ENCODE peak calls at places on chromosomes 4 and X, in eight cellular contexts. One of them, this sample, is unnamed.

GRCh38 chr4:89024051-89024675 is 32.8 kb downstream of the FAM13A start:
- DNase-seq in choroid plexus epithelial cell: peak; percentile 90
- DNase-seq in AG09309: peak; percentile 51
- DNase-seq in mucosa of descending colon: no peak
- DNase-seq in AG04450: peak; percentile 44
- DNase-seq in fibroblast of mammary gland: peak; percentile 87
- DNase-seq in AG10803: peak; percentile 77
- DNase-seq in NB4: peak; percentile 74
- DNase-seq in this sample: peak; percentile 38

GRCh38 chr4:147754037-147754445 is 22.2 kb downstream of the ARHGAP10 start:
- DNase-seq in choroid plexus epithelial cell: peak; percentile 82
- DNase-seq in AG09309: no peak
- DNase-seq in mucosa of descending colon: no peak
- DNase-seq in AG04450: peak; percentile 82
- DNase-seq in fibroblast of mammary gland: peak; percentile 92
- DNase-seq in AG10803: peak; percentile 72
- DNase-seq in NB4: no peak
- DNase-seq in this sample: no peak

GRCh38 chrX:100913111-100913510 is 15.6 kb downstream of the XKRX start:
- DNase-seq in choroid plexus epithelial cell: no peak
- DNase-seq in AG09309: no peak
- DNase-seq in mucosa of descending colon: no peak
- DNase-seq in AG04450: no peak
- DNase-seq in fibroblast of mammary gland: no peak
- DNase-seq in AG10803: no peak
- DNase-seq in NB4: no peak
- DNase-seq in this sample: no peak

GRCh38 chrX:77668391-77669237 is 117.4 kb downstream of the ATRX start:
- DNase-seq in choroid plexus epithelial cell: peak; percentile 53
- DNase-seq in AG09309: no peak
- DNase-seq in mucosa of descending colon: no peak
- DNase-seq in AG04450: no peak
- DNase-seq in fibroblast of mammary gland: peak; percentile 63
- DNase-seq in AG10803: peak; percentile 9
- DNase-seq in NB4: peak; percentile 70
- DNase-seq in this sample: no peak

GRCh38 chrX:148051973-148052372 is 70.8 kb downstream of the FMR1NB start:
- DNase-seq in choroid plexus epithelial cell: no peak
- DNase-seq in AG09309: no peak
- DNase-seq in mucosa of descending colon: no peak
- DNase-seq in AG04450: no peak
- DNase-seq in fibroblast of mammary gland: no peak
- DNase-seq in AG10803: no peak
- DNase-seq in NB4: no peak
- DNase-seq in this sample: no peak

GRCh38 chr4:105936901-105937300 is 41.6 kb downstream of the NPNT start:
- DNase-seq in choroid plexus epithelial cell: no peak
- DNase-seq in AG09309: no peak
- DNase-seq in mucosa of descending colon: no peak
- DNase-seq in AG04450: no peak
- DNase-seq in fibroblast of mammary gland: no peak
- DNase-seq in AG10803: no peak
- DNase-seq in NB4: no peak
- DNase-seq in this sample: no peak

GRCh38 chrX:154350429-154351182 is 23.8 kb downstream of the FLNA start:
- DNase-seq in choroid plexus epithelial cell: no peak
- DNase-seq in AG09309: no peak
- DNase-seq in mucosa of descending colon: peak; percentile 46
- DNase-seq in AG04450: no peak
- DNase-seq in fibroblast of mammary gland: no peak
- DNase-seq in AG10803: no peak
- DNase-seq in NB4: no peak
- DNase-seq in this sample: no peak

GRCh38 chr4:69321153-69321729 is 41.0 kb downstream of the UGT2B28 start:
- DNase-seq in choroid plexus epithelial cell: no peak
- DNase-seq in AG09309: no peak
- DNase-seq in mucosa of descending colon: peak; percentile 42
- DNase-seq in AG04450: no peak
- DNase-seq in fibroblast of mammary gland: no peak
- DNase-seq in AG10803: no peak
- DNase-seq in NB4: no peak
- DNase-seq in this sample: no peak

GRCh38 chrX:152276277-152276676 is 137.9 kb upstream of the MAGEA10 start:
- DNase-seq in choroid plexus epithelial cell: no peak
- DNase-seq in AG09309: no peak
- DNase-seq in mucosa of descending colon: no peak
- DNase-seq in AG04450: no peak
- DNase-seq in fibroblast of mammary gland: no peak
- DNase-seq in AG10803: no peak
- DNase-seq in NB4: no peak
- DNase-seq in this sample: no peak

GRCh38 chr4:71487324-71487677 is 148.5 kb downstream of the SLC4A4 start:
- DNase-seq in choroid plexus epithelial cell: no peak
- DNase-seq in AG09309: no peak
- DNase-seq in mucosa of descending colon: no peak
- DNase-seq in AG04450: no peak
- DNase-seq in fibroblast of mammary gland: no peak
- DNase-seq in AG10803: no peak
- DNase-seq in NB4: no peak
- DNase-seq in this sample: no peak

GRCh38 chr4:121041307-121042090 is 30.8 kb downstream of the NDNF start:
- DNase-seq in choroid plexus epithelial cell: no peak
- DNase-seq in AG09309: no peak
- DNase-seq in mucosa of descending colon: no peak
- DNase-seq in AG04450: no peak
- DNase-seq in fibroblast of mammary gland: no peak
- DNase-seq in AG10803: no peak
- DNase-seq in NB4: no peak
- DNase-seq in this sample: peak; percentile 12

GRCh38 chr4:12844111-12844510 is 640.0 kb downstream of the RAB28 start:
- DNase-seq in choroid plexus epithelial cell: no peak
- DNase-seq in AG09309: no peak
- DNase-seq in mucosa of descending colon: no peak
- DNase-seq in AG04450: no peak
- DNase-seq in fibroblast of mammary gland: no peak
- DNase-seq in AG10803: no peak
- DNase-seq in NB4: no peak
- DNase-seq in this sample: no peak

GRCh38 chr4:83947811-83948210 is 411.9 kb downstream of the GPAT3 start:
- DNase-seq in choroid plexus epithelial cell: no peak
- DNase-seq in AG09309: no peak
- DNase-seq in mucosa of descending colon: no peak
- DNase-seq in AG04450: no peak
- DNase-seq in fibroblast of mammary gland: no peak
- DNase-seq in AG10803: no peak
- DNase-seq in NB4: no peak
- DNase-seq in this sample: no peak

GRCh38 chr4:173807347-173807746 is 277.3 kb upstream of the HAND2 start:
- DNase-seq in choroid plexus epithelial cell: no peak
- DNase-seq in AG09309: no peak
- DNase-seq in mucosa of descending colon: no peak
- DNase-seq in AG04450: no peak
- DNase-seq in fibroblast of mammary gland: peak; percentile 69
- DNase-seq in AG10803: peak; percentile 52
- DNase-seq in NB4: no peak
- DNase-seq in this sample: no peak

GRCh38 chr4:58261526-58261925 is 1151.3 kb upstream of the IGFBP7 start:
- DNase-seq in choroid plexus epithelial cell: no peak
- DNase-seq in AG09309: no peak
- DNase-seq in mucosa of descending colon: no peak
- DNase-seq in AG04450: no peak
- DNase-seq in fibroblast of mammary gland: no peak
- DNase-seq in AG10803: no peak
- DNase-seq in NB4: no peak
- DNase-seq in this sample: no peak

GRCh38 chr4:100823066-100823992 is 305.5 kb upstream of the EMCN start:
- DNase-seq in choroid plexus epithelial cell: peak; percentile 59
- DNase-seq in AG09309: peak; percentile 5
- DNase-seq in mucosa of descending colon: no peak
- DNase-seq in AG04450: no peak
- DNase-seq in fibroblast of mammary gland: peak; percentile 2
- DNase-seq in AG10803: peak; percentile 16
- DNase-seq in NB4: no peak
- DNase-seq in this sample: peak; percentile 55

GRCh38 chrX:12349201-12349600 is 210.9 kb downstream of the FRMPD4 start:
- DNase-seq in choroid plexus epithelial cell: no peak
- DNase-seq in AG09309: no peak
- DNase-seq in mucosa of descending colon: no peak
- DNase-seq in AG04450: no peak
- DNase-seq in fibroblast of mammary gland: no peak
- DNase-seq in AG10803: no peak
- DNase-seq in NB4: no peak
- DNase-seq in this sample: no peak

GRCh38 chr4:177789610-177790009 is 347.4 kb upstream of the AGA start:
- DNase-seq in choroid plexus epithelial cell: no peak
- DNase-seq in AG09309: no peak
- DNase-seq in mucosa of descending colon: no peak
- DNase-seq in AG04450: no peak
- DNase-seq in fibroblast of mammary gland: no peak
- DNase-seq in AG10803: no peak
- DNase-seq in NB4: no peak
- DNase-seq in this sample: no peak

GRCh38 chr4:182745268-182745667 is 171.9 kb downstream of the DCTD start:
- DNase-seq in choroid plexus epithelial cell: no peak
- DNase-seq in AG09309: no peak
- DNase-seq in mucosa of descending colon: no peak
- DNase-seq in AG04450: no peak
- DNase-seq in fibroblast of mammary gland: no peak
- DNase-seq in AG10803: no peak
- DNase-seq in NB4: no peak
- DNase-seq in this sample: no peak

GRCh38 chrX:106177106-106177981 is 9.2 kb downstream of the PWWP3B start:
- DNase-seq in choroid plexus epithelial cell: peak; percentile 89
- DNase-seq in AG09309: no peak
- DNase-seq in mucosa of descending colon: no peak
- DNase-seq in AG04450: no peak
- DNase-seq in fibroblast of mammary gland: peak; percentile 16
- DNase-seq in AG10803: no peak
- DNase-seq in NB4: no peak
- DNase-seq in this sample: no peak

GRCh38 chr4:4480685-4481393 is 61.0 kb downstream of the STX18 start:
- DNase-seq in choroid plexus epithelial cell: peak; percentile 65
- DNase-seq in AG09309: no peak
- DNase-seq in mucosa of descending colon: no peak
- DNase-seq in AG04450: no peak
- DNase-seq in fibroblast of mammary gland: peak; percentile 50
- DNase-seq in AG10803: peak; percentile 61
- DNase-seq in NB4: peak; percentile 13
- DNase-seq in this sample: no peak

GRCh38 chrX:148530464-148531077 is 30.2 kb downstream of the AFF2 start:
- DNase-seq in choroid plexus epithelial cell: peak; percentile 46
- DNase-seq in AG09309: peak; percentile 2
- DNase-seq in mucosa of descending colon: no peak
- DNase-seq in AG04450: no peak
- DNase-seq in fibroblast of mammary gland: peak; percentile 35
- DNase-seq in AG10803: peak; percentile 29
- DNase-seq in NB4: peak; percentile 38
- DNase-seq in this sample: no peak

GRCh38 chrX:76617020-76617419 is 189.5 kb downstream of the MAGEE1 start:
- DNase-seq in choroid plexus epithelial cell: no peak
- DNase-seq in AG09309: no peak
- DNase-seq in mucosa of descending colon: no peak
- DNase-seq in AG04450: no peak
- DNase-seq in fibroblast of mammary gland: no peak
- DNase-seq in AG10803: no peak
- DNase-seq in NB4: no peak
- DNase-seq in this sample: no peak

DNA sequence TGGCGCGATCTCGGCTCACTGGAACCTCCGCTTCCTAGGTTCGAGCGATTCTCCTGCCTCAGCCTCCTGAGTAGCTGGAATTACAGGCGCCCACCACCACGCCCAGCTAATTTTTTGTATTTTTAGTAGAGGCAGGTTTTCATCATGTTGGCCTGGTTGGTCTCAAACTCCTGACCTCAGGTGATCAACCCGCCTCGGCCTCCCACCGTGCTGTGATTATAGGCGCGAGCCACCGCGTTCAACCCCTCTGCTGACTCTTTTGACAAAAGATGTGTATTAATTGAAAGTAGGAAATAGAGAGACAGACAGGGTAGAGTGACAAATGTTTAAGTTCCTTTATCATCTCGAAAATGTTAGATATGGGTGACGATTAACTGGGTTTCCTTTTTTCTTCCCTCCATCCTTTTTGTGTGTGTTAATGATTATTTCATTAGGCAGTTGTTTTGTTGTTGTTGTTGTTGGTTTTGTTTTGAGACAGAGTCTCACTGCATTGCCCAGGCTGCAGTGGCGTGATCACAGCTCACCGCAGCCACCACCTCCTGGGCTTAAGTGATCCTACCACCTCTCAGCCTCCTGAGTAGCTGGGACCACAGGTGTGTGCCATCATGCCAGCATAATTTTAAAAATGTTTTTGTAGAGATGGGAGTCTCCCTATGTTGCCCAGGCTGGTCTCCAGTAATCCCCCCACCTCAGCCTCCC is 79.5 kb downstream of the KDM6A start:
- DNase-seq in choroid plexus epithelial cell: no peak
- DNase-seq in AG09309: no peak
- DNase-seq in mucosa of descending colon: no peak
- DNase-seq in AG04450: no peak
- DNase-seq in fibroblast of mammary gland: no peak
- DNase-seq in AG10803: no peak
- DNase-seq in NB4: no peak
- DNase-seq in this sample: no peak
- H3K4me3 ChIP-seq in choroid plexus epithelial cell: no peak overlapping the region
- H3K4me3 ChIP-seq in AG09309: no peak overlapping the region
- H3K4me3 ChIP-seq in mucosa of descending colon: no peak overlapping the region
- H3K4me3 ChIP-seq in AG04450: no peak overlapping the region
- H3K4me3 ChIP-seq in fibroblast of mammary gland: no peak overlapping the region
- H3K4me3 ChIP-seq in AG10803: no peak overlapping the region
- H3K4me3 ChIP-seq in NB4: no peak overlapping the region
- H3K4me3 ChIP-seq in this sample: no peak overlapping the region

GRCh38 chr4:125736057-125736456 is 421.3 kb downstream of the FAT4 start:
- DNase-seq in choroid plexus epithelial cell: peak; percentile 95
- DNase-seq in AG09309: no peak
- DNase-seq in mucosa of descending colon: no peak
- DNase-seq in AG04450: no peak
- DNase-seq in fibroblast of mammary gland: peak; percentile 59
- DNase-seq in AG10803: peak; percentile 53
- DNase-seq in NB4: peak; percentile 3
- DNase-seq in this sample: no peak
- TF ChIP-seq CTCF in choroid plexus epithelial cell: peak; percentile 49
- TF ChIP-seq CTCF in AG09309: peak; percentile 30
- TF ChIP-seq CTCF in mucosa of descending colon: no peak
- TF ChIP-seq CTCF in AG04450: peak; percentile 28
- TF ChIP-seq CTCF in fibroblast of mammary gland: peak; percentile 39
- TF ChIP-seq CTCF in AG10803: peak; percentile 31
- TF ChIP-seq CTCF in NB4: no peak
- TF ChIP-seq CTCF in this sample: no peak

GRCh38 chrX:131577433-131577832 is 33.6 kb downstream of the OR13H1 start:
- DNase-seq in choroid plexus epithelial cell: no peak
- DNase-seq in AG09309: no peak
- DNase-seq in mucosa of descending colon: no peak
- DNase-seq in AG04450: no peak
- DNase-seq in fibroblast of mammary gland: no peak
- DNase-seq in AG10803: no peak
- DNase-seq in NB4: no peak
- DNase-seq in this sample: no peak
- H3K4me3 ChIP-seq in choroid plexus epithelial cell: no peak overlapping the region
- H3K4me3 ChIP-seq in AG09309: no peak overlapping the region
- H3K4me3 ChIP-seq in mucosa of descending colon: no peak overlapping the region
- H3K4me3 ChIP-seq in AG04450: no peak overlapping the region
- H3K4me3 ChIP-seq in fibroblast of mammary gland: no peak overlapping the region
- H3K4me3 ChIP-seq in AG10803: no peak overlapping the region
- H3K4me3 ChIP-seq in NB4: no peak overlapping the region
- H3K4me3 ChIP-seq in this sample: no peak overlapping the region

GRCh38 chr4:112982677-112983076 is 66.8 kb upstream of the ANK2 start:
- DNase-seq in choroid plexus epithelial cell: peak; percentile 7
- DNase-seq in AG09309: no peak
- DNase-seq in mucosa of descending colon: no peak
- DNase-seq in AG04450: no peak
- DNase-seq in fibroblast of mammary gland: peak; percentile 7
- DNase-seq in AG10803: peak; percentile 38
- DNase-seq in NB4: no peak
- DNase-seq in this sample: no peak
- TF ChIP-seq CTCF in choroid plexus epithelial cell: no peak
- TF ChIP-seq CTCF in AG09309: peak; percentile 13
- TF ChIP-seq CTCF in mucosa of descending colon: no peak
- TF ChIP-seq CTCF in AG04450: no peak
- TF ChIP-seq CTCF in fibroblast of mammary gland: no peak
- TF ChIP-seq CTCF in AG10803: no peak
- TF ChIP-seq CTCF in NB4: no peak
- TF ChIP-seq CTCF in this sample: no peak

This sample was measured in GM12864.